ENCODE peak calls at places on chromosomes 1 and 21, in seven cellular contexts. C is spleen, K is HCT116, A is heart left ventricle, L is uterus, I is H54, Y is adrenal gland. O is an unnamed sample.

GRCh38 chr1:63813829-63814277 is 40.0 kb downstream of the ROR1 start:
- DNase-seq in C (no peak), K (no peak), A (no peak), L (peak), I (no peak), Y (peak), O (no peak)

GRCh38 chr21:42061866-42062542 is 9.1 kb upstream of the UMODL1 start:
- DNase-seq in C (peak), K (no peak), A (no peak), L (no peak), I (no peak), Y (no peak), O (peak)

GRCh38 chr1:236716160-236716559 is 29.9 kb downstream of the ACTN2 start:
- DNase-seq in C (no peak), K (no peak), A (peak), L (no peak), I (no peak), Y (no peak), O (no peak)

GRCh38 chr1:229485318-229485717 is 22.8 kb downstream of the NUP133 start:
- DNase-seq in C (no peak), K (no peak), A (no peak), L (no peak), I (no peak), Y (no peak), O (no peak)

GRCh38 chr21:45539796-45540600 is 2.2 kb downstream of the SLC19A1 start:
- DNase-seq in C (peak), K (no peak), A (no peak), L (peak), I (no peak), Y (no peak), O (no peak)

GRCh38 chr1:18953656-18954259 is 2.7 kb downstream of the IFFO2 start:
- DNase-seq in C (no peak), K (no peak), A (no peak), L (no peak), I (no peak), Y (no peak), O (no peak)

GRCh38 chr1:156530006-156530405 is 29.4 kb upstream of the MEF2D start:
- DNase-seq in C (no peak), K (no peak), A (no peak), L (no peak), I (no peak), Y (no peak), O (no peak)

GRCh38 chr1:51303751-51304196 is 26.6 kb downstream of the TTC39A start:
- DNase-seq in C (no peak), K (no peak), A (no peak), L (no peak), I (no peak), Y (peak), O (peak)

GRCh38 chr1:53919675-53920066 is 25.7 kb downstream of the DIO1 start:
- DNase-seq in C (no peak), K (no peak), A (no peak), L (no peak), I (no peak), Y (no peak), O (no peak)

GRCh38 chr1:154571964-154572288 is 4.3 kb downstream of the CHRNB2 start:
- DNase-seq in C (no peak), K (no peak), A (no peak), L (no peak), I (no peak), Y (no peak), O (no peak)

GRCh38 chr1:54199151-54199764 is 572 bp downstream of the CYB5RL start:
- DNase-seq in C (no peak), K (no peak), A (no peak), L (no peak), I (no peak), Y (no peak), O (peak)

GRCh38 chr1:91065337-91065736 is 43.5 kb upstream of the ZNF644 start:
- DNase-seq in C (no peak), K (no peak), A (no peak), L (no peak), I (no peak), Y (no peak), O (no peak)

GRCh38 chr1:4627353-4627752 is 27.1 kb upstream of the AJAP1 start:
- DNase-seq in C (peak), K (no peak), A (no peak), L (no peak), I (no peak), Y (no peak), O (no peak)

GRCh38 chr21:38286739-38287426 is 30.1 kb downstream of the KCNJ15 start:
- DNase-seq in C (no peak), K (no peak), A (no peak), L (no peak), I (no peak), Y (no peak), O (no peak)

GRCh38 chr1:89095737-89096136 is 30.2 kb downstream of the GBP2 start:
- DNase-seq in C (no peak), K (no peak), A (no peak), L (no peak), I (no peak), Y (no peak), O (no peak)

GRCh38 chr21:21751286-21751685 is 753.1 kb downstream of the NCAM2 start:
- DNase-seq in C (no peak), K (no peak), A (no peak), L (no peak), I (no peak), Y (no peak), O (no peak)

GRCh38 chr21:26140185-26140584 is 30.4 kb downstream of the APP start:
- DNase-seq in C (no peak), K (peak), A (peak), L (peak), I (peak), Y (peak), O (peak)

GRCh38 chr1:173948594-173948993 is 31.5 kb upstream of the SERPINC1 start:
- DNase-seq in C (no peak), K (no peak), A (no peak), L (no peak), I (no peak), Y (no peak), O (no peak)

GRCh38 chr1:209621741-209622655 is 30.2 kb downstream of the LAMB3 start:
- DNase-seq in C (no peak), K (no peak), A (no peak), L (no peak), I (no peak), Y (peak), O (no peak)

GRCh38 chr1:36217667-36218066 is 6.6 kb upstream of the THRAP3 start:
- DNase-seq in C (no peak), K (peak), A (no peak), L (no peak), I (no peak), Y (no peak), O (no peak)

GRCh38 chr1:39573736-39574624 is 2.6 kb downstream of the PABPC4 start:
- DNase-seq in C (no peak), K (no peak), A (peak), L (no peak), I (peak), Y (peak), O (peak)
- TF ChIP-seq POLR2A in C (no peak), K (no peak), A (no peak), L (no peak), I (no peak), Y (peak), O (no peak)

DNA sequence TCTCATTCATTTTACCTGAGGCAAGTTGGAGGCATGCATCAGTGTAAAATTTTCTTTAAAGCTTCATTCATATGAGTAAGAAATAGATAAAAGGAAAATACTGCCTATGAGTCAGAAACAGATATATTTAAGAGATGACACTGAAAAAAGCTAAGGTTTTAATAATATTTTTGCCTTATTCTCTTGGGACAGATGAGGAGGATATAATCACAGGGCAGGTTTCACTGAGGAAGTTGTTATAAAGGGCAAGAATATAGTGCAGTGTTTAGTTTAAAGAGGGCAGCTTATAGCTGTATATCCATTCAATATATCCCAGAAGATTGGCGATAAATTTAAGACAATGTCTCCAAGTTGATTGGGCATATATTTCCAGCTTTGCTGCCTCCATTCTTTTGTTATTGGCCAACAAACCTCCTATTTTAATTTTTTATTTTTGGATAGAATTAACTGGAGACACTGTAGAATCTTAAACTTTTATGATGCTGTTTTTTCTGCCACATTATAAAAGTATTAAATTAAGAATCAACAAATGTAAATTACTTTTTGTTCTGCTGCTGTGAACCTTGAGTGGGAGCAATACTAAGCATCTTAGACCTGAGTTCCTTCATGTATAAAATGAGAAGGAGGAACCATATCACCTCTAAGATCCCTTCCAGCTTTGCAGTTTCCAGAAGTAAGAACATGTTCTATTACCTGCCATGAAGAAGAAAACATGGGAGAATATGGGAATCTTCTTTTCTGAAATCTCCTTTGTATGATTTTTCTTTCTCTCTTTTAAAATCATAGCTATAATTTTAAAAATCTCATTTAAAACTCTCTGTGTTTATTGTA is 171.6 kb downstream of the S1PR1 start:
- DNase-seq in C (no peak), K (no peak), A (no peak), L (no peak), I (no peak), Y (no peak), O (no peak)
- TF ChIP-seq POLR2A in C (no peak), K (no peak), A (no peak), L (no peak), I (no peak), Y (no peak), O (no peak)

DNA sequence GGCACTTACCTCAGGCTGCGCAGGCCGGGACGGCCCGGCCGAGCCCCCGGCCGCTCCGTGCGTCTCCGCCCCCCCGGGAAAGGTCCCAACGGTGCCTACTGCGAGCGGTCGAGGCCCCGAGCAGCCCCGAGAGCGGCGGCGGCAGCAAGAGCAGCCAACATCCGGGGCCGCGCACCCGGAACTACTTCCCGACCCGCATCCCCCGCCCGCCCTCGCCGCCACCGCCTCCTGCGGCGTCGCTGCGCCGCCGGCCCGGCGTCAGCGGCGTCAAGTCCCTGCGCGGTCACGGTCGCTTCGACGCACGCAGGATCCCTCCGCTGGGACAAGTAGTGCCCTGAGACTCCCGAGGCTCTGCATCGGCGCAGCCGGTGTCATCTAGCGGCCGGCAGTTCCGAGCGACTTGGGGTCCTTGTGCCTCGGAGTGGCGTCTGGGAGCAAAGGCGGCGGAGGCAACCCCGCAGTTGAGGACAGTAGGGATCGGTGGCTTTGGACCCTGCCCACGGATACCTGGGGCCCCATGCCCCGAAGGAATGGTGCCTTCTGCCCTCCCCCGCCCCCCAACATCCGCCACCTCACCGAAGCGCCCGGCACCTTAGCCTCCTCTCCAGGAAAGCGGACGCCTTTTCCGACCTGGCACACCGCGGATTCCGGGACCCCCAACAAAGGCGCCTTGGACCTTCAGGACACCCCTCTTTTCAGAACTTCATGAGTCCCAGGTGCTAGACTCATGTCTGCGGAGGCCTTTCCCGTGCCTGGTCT is at the start of gene FOXJ3:
- DNase-seq in C (peak), K (peak), A (peak), L (peak), I (peak), Y (peak), O (peak)
- TF ChIP-seq POLR2A in C (peak), K (peak), A (no peak), L (peak), I (peak), Y (peak), O (peak)

GRCh38 chr1:150213170-150214098 is 22.5 kb downstream of the ANP32E start:
- DNase-seq in C (peak), K (no peak), A (peak), L (peak), I (peak), Y (peak), O (peak)
- TF ChIP-seq POLR2A in C (no peak), K (no peak), A (no peak), L (peak), I (peak), Y (peak), O (peak)

O was measured in erythroblast.